ENCODE peak calls at places on chromosomes 6 and 20, in nine cellular contexts. X is gastrocnemius medialis, U is spleen, D is esophagus muscularis mucosa, Y is heart left ventricle, P is adrenal gland, M is body of pancreas, G is HepG2, N is HCT116. S is an unnamed sample. For H3K9me3, the result is how much of the 10 kb centered on the place peaks cover.

GRCh38 chr20:728022-728944 is 40.0 kb downstream of the SLC52A3 start:
- DNase-seq in X (peak), U (peak), D (no peak), Y (peak), P (peak), M (peak), G (peak), N (no peak), S (no peak)

GRCh38 chr6:33162471-33162870 is 29.8 kb downstream of the COL11A2 start:
- DNase-seq in X (no peak), U (no peak), D (no peak), Y (no peak), P (no peak), M (no peak), G (no peak), N (no peak), S (no peak)

GRCh38 chr6:108746841-108747575 is 101.2 kb upstream of the ARMC2 start:
- DNase-seq in X (no peak), U (no peak), D (no peak), Y (no peak), P (no peak), M (no peak), G (no peak), N (no peak), S (no peak)

GRCh38 chr6:168264593-168265335 is 54.8 kb downstream of the DACT2 start:
- DNase-seq in X (no peak), U (no peak), D (no peak), Y (no peak), P (no peak), M (no peak), G (peak), N (no peak), S (no peak)

GRCh38 chr6:155432293-155432692 is 23.3 kb downstream of the NOX3 start:
- DNase-seq in X (no peak), U (no peak), D (no peak), Y (no peak), P (no peak), M (no peak), G (no peak), N (no peak), S (no peak)

GRCh38 chr6:140854363-140854762 is 1278.4 kb upstream of the GJE1 start:
- DNase-seq in X (no peak), U (no peak), D (no peak), Y (no peak), P (no peak), M (no peak), G (no peak), N (no peak), S (no peak)

GRCh38 chr20:45067558-45067957 is 33.4 kb downstream of the KCNS1 start:
- DNase-seq in X (no peak), U (no peak), D (no peak), Y (no peak), P (no peak), M (no peak), G (no peak), N (no peak), S (no peak)

GRCh38 chr6:20334334-20334733 is 67.3 kb upstream of the E2F3 start:
- DNase-seq in X (peak), U (no peak), D (no peak), Y (peak), P (no peak), M (no peak), G (no peak), N (no peak), S (no peak)

GRCh38 chr20:59042151-59042795 is at the start of gene PRELID3B:
- DNase-seq in X (peak), U (no peak), D (peak), Y (peak), P (peak), M (peak), G (peak), N (no peak), S (no peak)

GRCh38 chr6:157985378-157986155 is 3.9 kb downstream of the SYNJ2 start:
- DNase-seq in X (no peak), U (peak), D (no peak), Y (no peak), P (no peak), M (peak), G (peak), N (no peak), S (no peak)

DNA sequence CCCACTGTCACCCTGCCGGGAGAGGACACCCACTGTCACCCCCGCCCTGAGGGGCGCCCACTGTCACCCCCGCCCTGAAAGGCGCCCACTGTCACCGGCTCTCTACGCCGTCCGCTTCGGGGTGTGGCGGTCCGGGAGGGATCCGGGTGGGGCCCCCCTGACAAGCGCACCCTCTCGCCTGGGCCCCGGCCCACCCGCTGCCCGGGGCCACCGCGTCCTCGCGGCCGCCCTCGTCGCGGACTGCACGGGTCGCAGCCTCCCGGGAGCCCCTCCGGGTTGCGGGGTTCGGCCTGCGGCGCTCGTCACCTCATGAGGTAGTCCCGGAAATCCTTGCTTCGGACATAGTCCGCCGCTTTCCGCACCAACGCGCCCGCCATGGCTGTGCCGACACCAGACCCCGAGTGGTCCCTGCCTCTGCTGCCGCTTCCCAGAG is 224 bp downstream of the MPC1 start:
- DNase-seq in X (no peak), U (no peak), D (no peak), Y (no peak), P (no peak), M (no peak), G (no peak), N (no peak), S (no peak)
- TF ChIP-seq POLR2A in X (peak), U (peak), D (no peak), Y (no peak), P (peak), M (peak), G (peak), N (no peak), S (no peak)

DNA sequence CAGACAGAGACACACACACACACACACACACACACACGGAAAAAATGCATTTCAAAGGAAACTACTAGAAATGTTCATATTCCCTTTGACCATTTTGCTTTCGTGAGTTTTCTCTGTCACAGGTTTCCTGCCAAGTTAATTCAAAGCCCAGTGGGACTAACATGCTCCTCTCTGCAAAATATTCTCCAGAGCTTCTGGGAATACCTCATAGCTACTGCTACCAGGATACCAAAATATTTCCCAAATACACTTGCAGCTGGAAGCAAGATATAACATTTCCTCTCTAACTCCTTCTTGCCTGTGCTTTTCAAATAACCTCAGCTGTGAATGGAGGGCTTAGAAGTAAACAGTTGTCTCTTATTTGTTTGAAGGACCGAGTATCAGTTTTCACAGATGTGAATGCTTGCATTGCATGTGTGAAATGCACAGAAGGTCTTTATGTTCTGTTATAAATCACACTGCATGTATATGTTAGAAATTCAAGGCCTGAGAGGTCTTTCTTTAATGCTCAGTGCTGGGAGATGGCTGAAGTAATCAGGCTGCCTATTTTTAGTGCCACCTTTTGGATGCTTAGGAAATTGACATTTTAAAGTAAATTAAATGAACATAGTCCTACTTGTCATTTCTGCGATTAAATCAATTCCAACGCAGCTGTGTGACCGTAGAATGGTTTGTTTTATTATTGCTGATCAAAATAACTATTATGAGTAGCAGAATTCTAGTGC is 8.7 kb upstream of the FAM209A start:
- DNase-seq in X (no peak), U (no peak), D (no peak), Y (peak), P (no peak), M (no peak), G (no peak), N (no peak), S (no peak)
- TF ChIP-seq CTCF in X (no peak), U (no peak), D (no peak), Y (peak), P (no peak), M (no peak), G (peak), N (peak), S (no peak)

GRCh38 chr6:110137924-110138887 is 41.3 kb downstream of the WASF1 start:
- DNase-seq in X (no peak), U (no peak), D (no peak), Y (no peak), P (no peak), M (no peak), G (no peak), N (no peak), S (no peak)
- H3K9me3 ChIP-seq in X (under half), U (under half), D (under half), Y (under half), P (under half), M (under half), G (under half), N (under half), S (under half)

GRCh38 chr6:139028658-139029469 is at the start of gene ABRACL:
- DNase-seq in X (peak), U (peak), D (no peak), Y (peak), P (peak), M (peak), G (no peak), N (peak), S (no peak)
- TF ChIP-seq POLR2A in X (peak), U (peak), D (no peak), Y (no peak), P (peak), M (peak), G (peak), N (peak), S (peak)

DNA sequence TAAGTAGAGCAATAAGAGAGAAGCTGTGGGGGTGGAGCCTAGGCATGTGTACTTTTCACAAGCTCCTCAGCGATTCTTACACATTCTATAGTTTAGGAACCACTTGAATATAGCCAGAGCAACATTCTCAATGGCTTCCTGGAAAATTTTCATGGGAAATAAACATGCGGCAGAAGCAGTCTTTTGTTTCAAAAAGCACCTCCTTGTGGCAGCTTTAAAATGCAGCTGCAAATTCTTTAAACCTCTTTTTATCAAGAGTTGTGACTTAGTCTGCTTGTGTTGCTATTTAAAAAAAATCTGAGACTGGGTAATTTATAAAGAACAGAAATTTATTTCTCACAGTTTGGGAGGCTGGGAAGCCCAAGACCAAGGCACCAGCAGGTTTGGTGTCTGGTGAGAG is 23.8 kb downstream of the NKX2-2 start:
- DNase-seq in X (no peak), U (no peak), D (peak), Y (no peak), P (no peak), M (no peak), G (no peak), N (no peak), S (no peak)
- TF ChIP-seq CTCF in X (no peak), U (no peak), D (no peak), Y (no peak), P (peak), M (no peak), G (peak), N (peak), S (no peak)

GRCh38 chr20:31239139-31239538 is 18.3 kb upstream of the DEFB115 start:
- DNase-seq in X (no peak), U (no peak), D (no peak), Y (no peak), P (no peak), M (no peak), G (no peak), N (no peak), S (no peak)
- H3K9me3 ChIP-seq in X (under half), U (half or more), D (half or more), Y (half or more), P (under half), M (under half), G (half or more), N (half or more), S (half or more)

GRCh38 chr6:83226517-83226916 is 33.4 kb downstream of the RWDD2A start:
- DNase-seq in X (no peak), U (no peak), D (no peak), Y (no peak), P (no peak), M (no peak), G (no peak), N (no peak), S (no peak)

GRCh38 chr6:83220121-83220520 is 27.0 kb downstream of the RWDD2A start:
- DNase-seq in X (no peak), U (no peak), D (no peak), Y (no peak), P (no peak), M (no peak), G (no peak), N (no peak), S (no peak)

GRCh38 chr6:83216806-83217205 is 23.6 kb downstream of the RWDD2A start:
- DNase-seq in X (no peak), U (no peak), D (no peak), Y (no peak), P (no peak), M (no peak), G (no peak), N (no peak), S (no peak)

GRCh38 chr6:83221886-83222479 is 28.8 kb downstream of the RWDD2A start:
- DNase-seq in X (no peak), U (no peak), D (no peak), Y (no peak), P (no peak), M (no peak), G (peak), N (peak), S (no peak)

DNA sequence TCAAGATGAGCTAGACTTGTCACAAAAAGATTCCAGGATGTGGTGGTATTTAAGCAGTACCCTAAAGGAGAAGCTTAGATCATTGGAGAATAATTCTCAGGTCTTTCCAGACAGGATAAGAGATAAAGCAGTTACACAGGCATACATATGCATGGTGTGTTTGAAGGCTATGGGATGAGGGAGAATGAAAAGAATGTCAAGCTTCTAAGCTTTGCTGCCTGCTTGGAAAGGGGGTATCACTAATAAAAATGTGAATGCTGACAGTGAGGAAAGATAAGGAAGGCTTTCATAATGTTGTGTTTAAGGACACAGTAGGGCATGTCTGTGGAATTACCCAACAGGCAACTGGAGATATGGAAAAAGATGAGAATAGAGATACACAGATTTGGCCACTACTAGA is 28.1 kb downstream of the RWDD2A start:
- DNase-seq in X (no peak), U (no peak), D (no peak), Y (no peak), P (no peak), M (no peak), G (no peak), N (no peak), S (no peak)
- TF ChIP-seq POLR2A in X (no peak), U (no peak), D (no peak), Y (no peak), P (no peak), M (no peak), G (no peak), N (no peak), S (no peak)

S was measured in tibial nerve.